ENCODE peak calls at places on chromosomes 7 and 10, in six cellular contexts. T is adrenal gland, G is DND-41, Q is Caco-2, R is aorta, U is MM.1S. Z is an unnamed sample. For H3K4me1, the result is how much of the 10 kb centered on the place peaks cover.

GRCh38 chr10:48773580-48773979 is 88.9 kb downstream of the WDFY4 start:
- DNase-seq in T (no peak), G (peak), Q (no peak), R (no peak), U (no peak), Z (no peak)

GRCh38 chr7:71511361-71511807 is 379.4 kb downstream of the GALNT17 start:
- DNase-seq in T (no peak), G (no peak), Q (no peak), R (no peak), U (no peak), Z (no peak)

GRCh38 chr10:13448216-13448615 is 80.6 kb downstream of the BEND7 start:
- DNase-seq in T (no peak), G (no peak), Q (no peak), R (no peak), U (no peak), Z (no peak)

GRCh38 chr7:2044883-2045471 is 187.8 kb downstream of the MAD1L1 start:
- DNase-seq in T (no peak), G (no peak), Q (no peak), R (peak), U (no peak), Z (no peak)

GRCh38 chr7:66844552-66845381 is 76.3 kb upstream of the TMEM248 start:
- DNase-seq in T (peak), G (peak), Q (peak), R (peak), U (peak), Z (peak)

GRCh38 chr7:138328215-138328614 is 131.8 kb upstream of the TRIM24 start:
- DNase-seq in T (no peak), G (no peak), Q (peak), R (no peak), U (no peak), Z (no peak)

GRCh38 chr10:130924138-130924819 is 387.2 kb downstream of the TCERG1L start:
- DNase-seq in T (peak), G (peak), Q (no peak), R (no peak), U (no peak), Z (no peak)

GRCh38 chr10:11015371-11015934 is 2.2 kb upstream of the CELF2 start:
- DNase-seq in T (no peak), G (no peak), Q (no peak), R (no peak), U (no peak), Z (no peak)

GRCh38 chr7:44145419-44145968 is 4.4 kb upstream of the MYL7 start:
- DNase-seq in T (peak), G (no peak), Q (no peak), R (peak), U (no peak), Z (peak)

GRCh38 chr10:132064771-132065437 is 842 bp upstream of the JAKMIP3 start:
- DNase-seq in T (no peak), G (no peak), Q (no peak), R (peak), U (no peak), Z (no peak)

GRCh38 chr7:30992414-30992813 is 28.7 kb downstream of the GHRHR start:
- DNase-seq in T (no peak), G (no peak), Q (no peak), R (peak), U (no peak), Z (no peak)

GRCh38 chr7:71566376-71566775 is 434.4 kb downstream of the GALNT17 start:
- DNase-seq in T (no peak), G (no peak), Q (no peak), R (no peak), U (no peak), Z (no peak)

GRCh38 chr7:142896151-142896550 is 10.6 kb upstream of the TRPV6 start:
- DNase-seq in T (no peak), G (no peak), Q (no peak), R (no peak), U (no peak), Z (no peak)

GRCh38 chr10:132257271-132257670 is 50.5 kb downstream of the STK32C start:
- DNase-seq in T (no peak), G (no peak), Q (no peak), R (no peak), U (no peak), Z (no peak)

GRCh38 chr10:107727762-107728317 is 563.3 kb upstream of the SORCS1 start:
- DNase-seq in T (no peak), G (no peak), Q (no peak), R (no peak), U (no peak), Z (no peak)

GRCh38 chr10:32239770-32240169 is 107.2 kb downstream of the EPC1 start:
- DNase-seq in T (no peak), G (no peak), Q (no peak), R (no peak), U (no peak), Z (no peak)

GRCh38 chr10:95445223-95445836 is 115.8 kb downstream of the SORBS1 start:
- DNase-seq in T (peak), G (no peak), Q (no peak), R (peak), U (no peak), Z (no peak)

GRCh38 chr7:153887756-153888591 is 164.2 kb upstream of the DPP6 start:
- DNase-seq in T (no peak), G (no peak), Q (no peak), R (peak), U (no peak), Z (no peak)

GRCh38 chr7:92609921-92610518 is 19.8 kb upstream of the FAM133B start:
- DNase-seq in T (no peak), G (no peak), Q (no peak), R (no peak), U (peak), Z (no peak)

GRCh38 chr10:33412261-33413092 is 78.0 kb upstream of the NRP1 start:
- DNase-seq in T (peak), G (no peak), Q (peak), R (peak), U (no peak), Z (no peak)

GRCh38 chr10:131077724-131078123 is 233.8 kb downstream of the TCERG1L start:
- DNase-seq in T (no peak), G (no peak), Q (no peak), R (no peak), U (no peak), Z (no peak)

GRCh38 chr10:65294329-65294728 is 1631.5 kb upstream of the LRRTM3 start:
- DNase-seq in T (no peak), G (no peak), Q (no peak), R (no peak), U (no peak), Z (no peak)

GRCh38 chr7:55254596-55255500 is 110.3 kb upstream of the LANCL2 start:
- DNase-seq in T (peak), G (no peak), Q (peak), R (peak), U (peak), Z (peak)

GRCh38 chr10:58326967-58327381 is 7.8 kb upstream of the UBE2D1 start:
- DNase-seq in T (peak), G (no peak), Q (no peak), R (peak), U (no peak), Z (no peak)

GRCh38 chr7:155584763-155585531 is 38.6 kb upstream of the CNPY1 start:
- DNase-seq in T (peak), G (no peak), Q (no peak), R (no peak), U (no peak), Z (no peak)

GRCh38 chr10:86878973-86879781 is 78.2 kb downstream of the MMRN2 start:
- DNase-seq in T (no peak), G (no peak), Q (no peak), R (no peak), U (no peak), Z (no peak)

GRCh38 chr7:69190738-69191137 is 407.5 kb upstream of the AUTS2 start:
- DNase-seq in T (peak), G (no peak), Q (no peak), R (no peak), U (no peak), Z (no peak)

GRCh38 chr7:12942599-12942998 is 255.2 kb downstream of the ARL4A start:
- DNase-seq in T (no peak), G (no peak), Q (peak), R (no peak), U (no peak), Z (no peak)

GRCh38 chr10:86955501-86956194 is 1.8 kb downstream of the MMRN2 start:
- DNase-seq in T (no peak), G (no peak), Q (no peak), R (peak), U (no peak), Z (no peak)

GRCh38 chr10:32142646-32143045 is 86.4 kb upstream of the KIF5B start:
- DNase-seq in T (peak), G (no peak), Q (no peak), R (no peak), U (no peak), Z (no peak)

GRCh38 chr10:96740141-96740540 is 19.8 kb upstream of the PIK3AP1 start:
- DNase-seq in T (no peak), G (no peak), Q (no peak), R (no peak), U (no peak), Z (no peak)

GRCh38 chr10:117662126-117662525 is 119.6 kb downstream of the EMX2 start:
- DNase-seq in T (no peak), G (no peak), Q (no peak), R (no peak), U (no peak), Z (no peak)

GRCh38 chr10:19778996-19779395 is 37.2 kb upstream of the PLXDC2 start:
- DNase-seq in T (no peak), G (no peak), Q (no peak), R (no peak), U (no peak), Z (no peak)

DNA sequence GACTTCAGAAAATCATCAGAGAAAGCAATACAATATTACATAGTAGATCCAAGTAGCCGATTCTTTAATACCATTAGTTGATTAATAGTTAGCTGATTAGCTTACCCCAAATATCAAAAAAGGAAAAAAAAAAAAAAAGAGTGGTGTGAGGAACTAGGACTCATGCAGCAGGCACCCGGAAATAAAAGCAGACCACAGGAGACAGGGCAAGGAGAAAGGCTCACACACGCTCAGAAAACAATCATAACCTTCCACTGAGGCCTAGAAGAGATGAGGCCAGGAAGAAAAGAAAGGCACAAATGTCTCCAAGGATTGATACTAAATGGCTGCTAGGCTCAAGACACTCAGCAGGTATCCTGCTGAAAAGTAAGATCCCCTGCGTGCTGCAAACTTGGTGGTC is 25.9 kb downstream of the TRDMT1 start:
- DNase-seq in T (no peak), G (no peak), Q (no peak), R (no peak), U (no peak), Z (no peak)
- H3K4me3 ChIP-seq in T (no peak), G (no peak), Q (no peak), R (peak), U (no peak), Z (no peak)

GRCh38 chr10:43192824-43193223 is 54.6 kb downstream of the CSGALNACT2 start:
- DNase-seq in T (no peak), G (no peak), Q (no peak), R (no peak), U (no peak), Z (no peak)
- H3K4me1 ChIP-seq in T (under half), G (under half), Q (under half), R (under half), U (under half), Z (under half)

DNA sequence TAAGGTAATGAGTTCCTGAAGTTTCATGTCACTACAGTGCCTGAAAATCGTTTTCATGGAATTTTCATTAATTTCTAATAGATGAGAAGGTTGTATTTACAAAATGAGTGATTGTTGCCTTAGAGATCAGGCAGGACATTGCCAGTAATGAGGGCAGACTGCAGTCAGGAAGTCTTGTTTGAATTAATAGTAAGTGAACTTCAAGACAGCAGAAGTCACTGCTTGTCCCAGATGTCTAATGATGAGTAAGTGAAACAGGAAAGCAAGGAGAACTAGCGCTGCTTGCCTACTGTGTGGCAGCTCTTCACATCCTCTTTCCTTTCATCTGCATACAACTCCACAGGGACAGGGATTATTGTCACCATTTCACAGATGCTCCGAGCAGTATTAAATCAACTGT is 237.4 kb downstream of the BAMBI start:
- DNase-seq in T (no peak), G (no peak), Q (no peak), R (no peak), U (no peak), Z (no peak)
- H3K4me3 ChIP-seq in T (no peak), G (no peak), Q (no peak), R (no peak), U (no peak), Z (no peak)

GRCh38 chr10:124622866-124623536 is 121.2 kb downstream of the FAM53B start:
- DNase-seq in T (no peak), G (no peak), Q (no peak), R (no peak), U (no peak), Z (no peak)
- H3K4me1 ChIP-seq in T (under half), G (half or more), Q (under half), R (under half), U (under half), Z (half or more)

GRCh38 chr7:117572826-117573620 is 93.2 kb downstream of the CFTR start:
- DNase-seq in T (no peak), G (no peak), Q (peak), R (no peak), U (no peak), Z (no peak)
- H3K4me3 ChIP-seq in T (no peak), G (no peak), Q (no peak), R (no peak), U (no peak), Z (no peak)

GRCh38 chr10:2885956-2886296 is 181.4 kb upstream of the PFKP start:
- DNase-seq in T (no peak), G (peak), Q (no peak), R (no peak), U (no peak), Z (no peak)

GRCh38 chr10:2882628-2883027 is 184.7 kb upstream of the PFKP start:
- DNase-seq in T (no peak), G (no peak), Q (no peak), R (no peak), U (no peak), Z (no peak)

GRCh38 chr10:2881720-2882459 is 185.5 kb upstream of the PFKP start:
- DNase-seq in T (no peak), G (no peak), Q (no peak), R (no peak), U (no peak), Z (no peak)

GRCh38 chr10:2885276-2885955 is 181.9 kb upstream of the PFKP start:
- DNase-seq in T (no peak), G (peak), Q (no peak), R (no peak), U (no peak), Z (no peak)

GRCh38 chr10:2883238-2883637 is 184.1 kb upstream of the PFKP start:
- DNase-seq in T (no peak), G (no peak), Q (no peak), R (no peak), U (no peak), Z (no peak)
- H3K4me1 ChIP-seq in T (under half), G (half or more), Q (under half), R (under half), U (under half), Z (under half)

GRCh38 chr10:121595321-121595805 is 2.9 kb downstream of the FGFR2 start:
- DNase-seq in T (no peak), G (no peak), Q (no peak), R (no peak), U (no peak), Z (no peak)
- H3K4me3 ChIP-seq in T (no peak), G (no peak), Q (peak), R (no peak), U (no peak), Z (no peak)

DNA sequence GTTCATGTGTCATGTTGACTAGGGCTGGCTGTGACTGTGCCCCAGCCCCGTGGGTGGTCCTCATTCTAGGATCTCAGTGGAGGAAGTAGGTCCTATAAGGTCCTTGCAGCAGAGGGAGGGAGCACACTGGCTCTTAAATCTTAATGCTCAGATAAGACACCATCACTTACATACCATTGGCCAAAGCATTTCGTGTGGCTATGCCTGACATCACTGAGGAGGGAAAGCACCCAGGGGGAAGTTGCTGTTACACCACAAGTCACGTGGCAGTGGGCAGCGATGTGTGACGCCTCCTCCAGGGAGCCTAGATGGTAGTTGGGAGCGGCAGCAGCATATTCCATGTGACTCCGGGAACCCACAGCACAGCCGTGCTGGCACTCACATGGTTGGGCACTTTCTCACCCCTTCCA is 224.7 kb upstream of the SH2B2 start:
- DNase-seq in T (no peak), G (no peak), Q (no peak), R (peak), U (no peak), Z (no peak)
- H3K4me1 ChIP-seq in T (under half), G (under half), Q (under half), R (under half), U (under half), Z (under half)

DNA sequence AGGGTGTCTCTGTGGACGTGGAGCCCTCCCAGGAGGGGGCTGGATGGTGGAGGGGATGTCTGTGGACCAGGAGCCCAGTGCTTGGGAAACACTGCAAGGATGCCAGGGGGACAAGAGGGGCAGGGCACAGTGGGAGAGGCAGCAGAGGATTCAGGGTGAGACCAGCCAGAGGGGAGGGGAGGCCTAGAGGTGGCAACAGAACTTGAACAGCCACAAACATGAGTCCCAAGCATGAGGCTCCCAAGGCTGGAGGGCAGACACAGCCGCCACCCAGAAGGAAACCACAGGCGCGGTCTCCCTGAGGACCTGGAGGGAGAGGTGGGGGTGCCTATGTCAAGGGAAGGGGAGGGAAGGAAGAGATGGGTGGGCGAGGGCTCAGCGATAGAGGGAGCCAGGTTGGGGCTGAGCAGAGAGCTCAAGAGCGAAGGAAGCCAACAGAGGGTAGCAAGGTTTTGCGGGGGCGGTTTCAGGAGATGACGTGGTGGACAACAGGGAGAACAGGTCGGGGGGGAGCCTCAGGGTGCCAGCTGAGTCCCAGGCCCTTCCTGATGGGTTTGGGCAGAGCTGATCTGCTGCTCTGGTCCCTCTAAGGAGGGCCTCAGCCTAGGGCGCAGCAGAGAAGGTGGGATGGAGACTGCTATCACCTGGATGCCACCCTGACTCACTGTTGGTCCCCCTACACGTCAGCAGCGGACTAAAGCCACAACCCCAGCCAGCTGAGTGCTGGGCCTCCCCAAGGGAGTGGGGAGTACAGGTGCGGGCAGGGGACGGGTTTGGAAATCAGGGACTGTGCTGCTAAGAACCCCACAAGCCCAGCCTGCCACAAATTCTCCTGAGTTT is 6.7 kb upstream of the PILRA start:
- DNase-seq in T (no peak), G (peak), Q (no peak), R (peak), U (no peak), Z (no peak)
- H3K4me3 ChIP-seq in T (no peak), G (no peak), Q (no peak), R (no peak), U (peak), Z (no peak)

Z was measured in CD4-positive, alpha-beta memory T cell.